ENCODE peak calls at places on chromosomes 5 and 9, in six cellular contexts. One of them, this sample, is unnamed.

GRCh38 chr9:37187713-37188439 is 67.5 kb downstream of the ZCCHC7 start:
- DNase-seq in stimulated activated CD8-positive, alpha-beta memory T cell treated with anti-CD3 and anti-CD28 coated beads, Interleukin-12 subunit alpha, Interleukin-12 subunit beta, amount 100 ng/mL, for 1 hour: no peak
- DNase-seq in stimulated activated CD4-positive, alpha-beta T cell treated with anti-CD3 and anti-CD28 coated beads, Interleukin-12 subunit alpha, Interleukin-12 subunit beta, amount 100 ng/mL, for 48 hours: no peak
- DNase-seq in A673: no peak
- DNase-seq in naive thymus-derived CD4-positive, alpha-beta T cell: no peak
- DNase-seq in colonic mucosa: no peak
- DNase-seq in this sample: no peak

GRCh38 chr5:172107606-172108005 is 80.4 kb downstream of the STK10 start:
- DNase-seq in stimulated activated CD8-positive, alpha-beta memory T cell treated with anti-CD3 and anti-CD28 coated beads, Interleukin-12 subunit alpha, Interleukin-12 subunit beta, amount 100 ng/mL, for 1 hour: no peak
- DNase-seq in stimulated activated CD4-positive, alpha-beta T cell treated with anti-CD3 and anti-CD28 coated beads, Interleukin-12 subunit alpha, Interleukin-12 subunit beta, amount 100 ng/mL, for 48 hours: no peak
- DNase-seq in A673: no peak
- DNase-seq in naive thymus-derived CD4-positive, alpha-beta T cell: no peak
- DNase-seq in colonic mucosa: no peak
- DNase-seq in this sample: peak; percentile 11

GRCh38 chr9:137519553-137519952 is 30.6 kb downstream of the PNPLA7 start:
- DNase-seq in stimulated activated CD8-positive, alpha-beta memory T cell treated with anti-CD3 and anti-CD28 coated beads, Interleukin-12 subunit alpha, Interleukin-12 subunit beta, amount 100 ng/mL, for 1 hour: no peak
- DNase-seq in stimulated activated CD4-positive, alpha-beta T cell treated with anti-CD3 and anti-CD28 coated beads, Interleukin-12 subunit alpha, Interleukin-12 subunit beta, amount 100 ng/mL, for 48 hours: no peak
- DNase-seq in A673: no peak
- DNase-seq in naive thymus-derived CD4-positive, alpha-beta T cell: no peak
- DNase-seq in colonic mucosa: no peak
- DNase-seq in this sample: no peak

GRCh38 chr9:122347348-122348287 is 23.2 kb upstream of the PTGS1 start:
- DNase-seq in stimulated activated CD8-positive, alpha-beta memory T cell treated with anti-CD3 and anti-CD28 coated beads, Interleukin-12 subunit alpha, Interleukin-12 subunit beta, amount 100 ng/mL, for 1 hour: no peak
- DNase-seq in stimulated activated CD4-positive, alpha-beta T cell treated with anti-CD3 and anti-CD28 coated beads, Interleukin-12 subunit alpha, Interleukin-12 subunit beta, amount 100 ng/mL, for 48 hours: no peak
- DNase-seq in A673: peak; percentile 17
- DNase-seq in naive thymus-derived CD4-positive, alpha-beta T cell: no peak
- DNase-seq in colonic mucosa: peak; percentile 81
- DNase-seq in this sample: peak; percentile 36

GRCh38 chr5:56447232-56447631 is 214.1 kb upstream of the ANKRD55 start:
- DNase-seq in stimulated activated CD8-positive, alpha-beta memory T cell treated with anti-CD3 and anti-CD28 coated beads, Interleukin-12 subunit alpha, Interleukin-12 subunit beta, amount 100 ng/mL, for 1 hour: no peak
- DNase-seq in stimulated activated CD4-positive, alpha-beta T cell treated with anti-CD3 and anti-CD28 coated beads, Interleukin-12 subunit alpha, Interleukin-12 subunit beta, amount 100 ng/mL, for 48 hours: no peak
- DNase-seq in A673: no peak
- DNase-seq in naive thymus-derived CD4-positive, alpha-beta T cell: no peak
- DNase-seq in colonic mucosa: no peak
- DNase-seq in this sample: no peak

GRCh38 chr9:28031521-28032177 is 458.4 kb upstream of the C9orf72 start:
- DNase-seq in stimulated activated CD8-positive, alpha-beta memory T cell treated with anti-CD3 and anti-CD28 coated beads, Interleukin-12 subunit alpha, Interleukin-12 subunit beta, amount 100 ng/mL, for 1 hour: no peak
- DNase-seq in stimulated activated CD4-positive, alpha-beta T cell treated with anti-CD3 and anti-CD28 coated beads, Interleukin-12 subunit alpha, Interleukin-12 subunit beta, amount 100 ng/mL, for 48 hours: no peak
- DNase-seq in A673: no peak
- DNase-seq in naive thymus-derived CD4-positive, alpha-beta T cell: no peak
- DNase-seq in colonic mucosa: no peak
- DNase-seq in this sample: no peak

GRCh38 chr9:21996858-21997257 is 2.3 kb downstream of the CDKN2B-AS1 start:
- DNase-seq in stimulated activated CD8-positive, alpha-beta memory T cell treated with anti-CD3 and anti-CD28 coated beads, Interleukin-12 subunit alpha, Interleukin-12 subunit beta, amount 100 ng/mL, for 1 hour: no peak
- DNase-seq in stimulated activated CD4-positive, alpha-beta T cell treated with anti-CD3 and anti-CD28 coated beads, Interleukin-12 subunit alpha, Interleukin-12 subunit beta, amount 100 ng/mL, for 48 hours: no peak
- DNase-seq in A673: no peak
- DNase-seq in naive thymus-derived CD4-positive, alpha-beta T cell: no peak
- DNase-seq in colonic mucosa: no peak
- DNase-seq in this sample: no peak

GRCh38 chr5:174796711-174797192 is 72.4 kb downstream of the MSX2 start:
- DNase-seq in stimulated activated CD8-positive, alpha-beta memory T cell treated with anti-CD3 and anti-CD28 coated beads, Interleukin-12 subunit alpha, Interleukin-12 subunit beta, amount 100 ng/mL, for 1 hour: no peak
- DNase-seq in stimulated activated CD4-positive, alpha-beta T cell treated with anti-CD3 and anti-CD28 coated beads, Interleukin-12 subunit alpha, Interleukin-12 subunit beta, amount 100 ng/mL, for 48 hours: no peak
- DNase-seq in A673: no peak
- DNase-seq in naive thymus-derived CD4-positive, alpha-beta T cell: no peak
- DNase-seq in colonic mucosa: no peak
- DNase-seq in this sample: no peak

GRCh38 chr5:850511-851006 is at the start of gene ZDHHC11:
- DNase-seq in stimulated activated CD8-positive, alpha-beta memory T cell treated with anti-CD3 and anti-CD28 coated beads, Interleukin-12 subunit alpha, Interleukin-12 subunit beta, amount 100 ng/mL, for 1 hour: no peak
- DNase-seq in stimulated activated CD4-positive, alpha-beta T cell treated with anti-CD3 and anti-CD28 coated beads, Interleukin-12 subunit alpha, Interleukin-12 subunit beta, amount 100 ng/mL, for 48 hours: no peak
- DNase-seq in A673: no peak
- DNase-seq in naive thymus-derived CD4-positive, alpha-beta T cell: no peak
- DNase-seq in colonic mucosa: no peak
- DNase-seq in this sample: no peak